ENCODE peak calls at places on chromosomes 11 and 22, in ten cellular contexts. One of them, this sample, is unnamed.

GRCh38 chr11:61972796-61973602 is 5.6 kb upstream of the FTH1 start:
- DNase-seq in A549: peak; percentile 79
- DNase-seq in lower leg skin: no peak
- DNase-seq in HCT116: no peak
- DNase-seq in stomach: no peak
- DNase-seq in tibial nerve: no peak
- DNase-seq in GM12878: no peak
- DNase-seq in body of pancreas: peak; percentile 72
- DNase-seq in K562: no peak
- DNase-seq in ovary: peak; percentile 47
- DNase-seq in this sample: no peak

GRCh38 chr11:86592659-86593451 is 79.6 kb downstream of the ME3 start:
- DNase-seq in body of pancreas: peak; percentile 89
- DNase-seq in lower leg skin: peak; percentile 64
- DNase-seq in K562: peak; percentile 82
- DNase-seq in A549: peak; percentile 97
- DNase-seq in tibial nerve: peak; percentile 68
- DNase-seq in ovary: no peak
- DNase-seq in HCT116: peak; percentile 87
- DNase-seq in GM12878: peak; percentile 96
- DNase-seq in stomach: peak; percentile 75
- DNase-seq in this sample: peak; percentile 84

GRCh38 chr11:27356624-27357222 is 6.3 kb downstream of the CCDC34 start:
- DNase-seq in ovary: no peak
- DNase-seq in stomach: no peak
- DNase-seq in HCT116: no peak
- DNase-seq in body of pancreas: no peak
- DNase-seq in A549: no peak
- DNase-seq in K562: no peak
- DNase-seq in GM12878: no peak
- DNase-seq in tibial nerve: no peak
- DNase-seq in lower leg skin: no peak
- DNase-seq in this sample: no peak

GRCh38 chr11:118295199-118295598 is 9.3 kb upstream of the CD3E start:
- DNase-seq in body of pancreas: no peak
- DNase-seq in lower leg skin: no peak
- DNase-seq in ovary: no peak
- DNase-seq in HCT116: no peak
- DNase-seq in GM12878: no peak
- DNase-seq in tibial nerve: no peak
- DNase-seq in A549: no peak
- DNase-seq in stomach: no peak
- DNase-seq in K562: no peak
- DNase-seq in this sample: no peak

GRCh38 chr11:123085497-123085896 is 23.6 kb upstream of the HSPA8 start:
- DNase-seq in body of pancreas: no peak
- DNase-seq in A549: no peak
- DNase-seq in HCT116: no peak
- DNase-seq in tibial nerve: no peak
- DNase-seq in ovary: no peak
- DNase-seq in lower leg skin: no peak
- DNase-seq in stomach: no peak
- DNase-seq in GM12878: no peak
- DNase-seq in K562: no peak
- DNase-seq in this sample: peak; percentile 42

GRCh38 chr11:27329867-27330632 is 33.0 kb downstream of the CCDC34 start:
- DNase-seq in stomach: no peak
- DNase-seq in lower leg skin: no peak
- DNase-seq in ovary: no peak
- DNase-seq in body of pancreas: no peak
- DNase-seq in GM12878: no peak
- DNase-seq in A549: no peak
- DNase-seq in K562: no peak
- DNase-seq in HCT116: no peak
- DNase-seq in tibial nerve: no peak
- DNase-seq in this sample: no peak

GRCh38 chr11:77515063-77515462 is 41.2 kb upstream of the PAK1 start:
- DNase-seq in ovary: no peak
- DNase-seq in K562: no peak
- DNase-seq in stomach: no peak
- DNase-seq in tibial nerve: no peak
- DNase-seq in GM12878: no peak
- DNase-seq in body of pancreas: no peak
- DNase-seq in HCT116: no peak
- DNase-seq in A549: no peak
- DNase-seq in lower leg skin: no peak
- DNase-seq in this sample: no peak

GRCh38 chr11:129750343-129751292 is 65.0 kb upstream of the TMEM45B start:
- DNase-seq in tibial nerve: peak; percentile 42
- DNase-seq in ovary: peak; percentile 86
- DNase-seq in body of pancreas: peak; percentile 78
- DNase-seq in lower leg skin: peak; percentile 26
- DNase-seq in A549: peak; percentile 79
- DNase-seq in stomach: peak; percentile 84
- DNase-seq in GM12878: no peak
- DNase-seq in HCT116: peak; percentile 74
- DNase-seq in K562: peak; percentile 84
- DNase-seq in this sample: peak; percentile 83

GRCh38 chr11:81207421-81208054 is 1526.1 kb downstream of the FAM181B start:
- DNase-seq in K562: no peak
- DNase-seq in stomach: no peak
- DNase-seq in GM12878: no peak
- DNase-seq in lower leg skin: no peak
- DNase-seq in ovary: no peak
- DNase-seq in A549: no peak
- DNase-seq in tibial nerve: no peak
- DNase-seq in HCT116: no peak
- DNase-seq in body of pancreas: no peak
- DNase-seq in this sample: no peak

GRCh38 chr11:24043842-24044241 is 453.0 kb upstream of the LUZP2 start:
- DNase-seq in stomach: no peak
- DNase-seq in ovary: no peak
- DNase-seq in A549: no peak
- DNase-seq in K562: no peak
- DNase-seq in GM12878: no peak
- DNase-seq in HCT116: no peak
- DNase-seq in tibial nerve: no peak
- DNase-seq in lower leg skin: no peak
- DNase-seq in body of pancreas: no peak
- DNase-seq in this sample: no peak

GRCh38 chr22:28582806-28583205 is 96.8 kb downstream of the TTC28 start:
- DNase-seq in tibial nerve: no peak
- DNase-seq in K562: no peak
- DNase-seq in body of pancreas: no peak
- DNase-seq in ovary: no peak
- DNase-seq in lower leg skin: no peak
- DNase-seq in HCT116: no peak
- DNase-seq in A549: no peak
- DNase-seq in stomach: no peak
- DNase-seq in GM12878: no peak
- DNase-seq in this sample: no peak

GRCh38 chr11:86608251-86608799 is 64.1 kb downstream of the ME3 start:
- DNase-seq in GM12878: peak; percentile 21
- DNase-seq in K562: peak; percentile 62
- DNase-seq in stomach: peak; percentile 73
- DNase-seq in lower leg skin: peak; percentile 64
- DNase-seq in ovary: peak; percentile 85
- DNase-seq in HCT116: peak; percentile 67
- DNase-seq in A549: peak; percentile 84
- DNase-seq in tibial nerve: peak; percentile 77
- DNase-seq in body of pancreas: peak; percentile 68
- DNase-seq in this sample: peak; percentile 66

GRCh38 chr11:97856666-97857065 is 1164.1 kb upstream of the CNTN5 start:
- DNase-seq in lower leg skin: no peak
- DNase-seq in stomach: no peak
- DNase-seq in tibial nerve: no peak
- DNase-seq in HCT116: no peak
- DNase-seq in GM12878: no peak
- DNase-seq in K562: no peak
- DNase-seq in body of pancreas: no peak
- DNase-seq in A549: no peak
- DNase-seq in ovary: no peak
- DNase-seq in this sample: no peak

GRCh38 chr22:19844423-19845368 is 10.0 kb downstream of the GNB1L start:
- DNase-seq in stomach: peak; percentile 57
- DNase-seq in tibial nerve: no peak
- DNase-seq in HCT116: no peak
- DNase-seq in GM12878: no peak
- DNase-seq in body of pancreas: peak; percentile 57
- DNase-seq in ovary: no peak
- DNase-seq in lower leg skin: peak; percentile 60
- DNase-seq in K562: no peak
- DNase-seq in A549: no peak
- DNase-seq in this sample: no peak

DNA sequence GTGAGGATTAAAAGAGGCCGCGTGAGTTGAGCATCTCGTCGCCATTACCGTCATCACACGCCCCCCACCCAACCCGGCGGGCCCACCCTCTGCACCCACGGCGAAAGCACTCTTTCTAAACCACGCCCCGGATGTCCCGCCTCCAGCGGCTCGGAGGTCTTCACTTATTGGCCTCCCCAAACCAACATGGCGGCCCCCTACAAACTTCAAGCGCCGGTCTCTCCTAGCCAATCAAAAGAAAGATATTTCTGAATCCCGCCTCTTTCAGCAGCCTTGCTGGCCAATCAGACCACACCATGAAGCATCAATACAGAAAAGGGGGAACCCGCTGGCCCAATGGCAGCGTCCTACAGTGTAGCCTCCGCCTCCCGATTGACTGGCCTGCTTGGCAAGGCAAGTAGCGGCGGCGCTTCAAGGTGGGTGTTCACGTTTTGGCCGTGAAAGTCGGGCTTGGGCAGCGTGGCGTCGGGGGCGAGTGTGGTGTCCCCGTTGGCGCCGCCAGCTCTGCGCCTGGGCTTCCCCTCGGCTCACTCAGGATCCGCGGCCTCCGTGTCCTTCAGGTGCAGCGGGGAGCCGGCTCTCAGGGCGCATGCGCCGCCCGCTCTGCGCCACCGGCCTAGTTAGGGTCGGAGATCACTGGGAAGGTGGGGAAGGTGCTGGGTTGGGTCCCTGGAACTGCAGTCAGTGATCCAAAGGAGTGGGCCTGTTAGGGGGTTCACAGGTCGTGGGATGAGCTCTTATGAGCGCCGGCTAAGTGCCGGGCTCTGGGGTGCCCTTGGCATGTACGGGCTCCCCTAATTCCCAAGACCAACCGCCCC is at the start of gene NDUFS8:
- DNase-seq in lower leg skin: peak; percentile 98
- DNase-seq in ovary: peak; percentile 97
- DNase-seq in A549: peak; percentile 99
- DNase-seq in stomach: peak; percentile 95
- DNase-seq in GM12878: peak; percentile 97
- DNase-seq in tibial nerve: peak; percentile 98
- DNase-seq in K562: peak; percentile 99
- DNase-seq in body of pancreas: peak; percentile 98
- DNase-seq in HCT116: peak; percentile 99
- DNase-seq in this sample: peak; percentile 99
- TF ChIP-seq POLR2A in lower leg skin: no peak
- TF ChIP-seq POLR2A in ovary: peak; percentile 46
- TF ChIP-seq POLR2A in A549: peak; percentile 64
- TF ChIP-seq POLR2A in stomach: no peak
- TF ChIP-seq POLR2A in GM12878: peak; percentile 92
- TF ChIP-seq POLR2A in tibial nerve: no peak
- TF ChIP-seq POLR2A in K562: peak; percentile 92
- TF ChIP-seq POLR2A in body of pancreas: no peak
- TF ChIP-seq POLR2A in HCT116: peak; percentile 71
- TF ChIP-seq POLR2A in this sample: peak; percentile 84

GRCh38 chr22:38755155-38755910 is 465 bp downstream of the SUN2 start:
- DNase-seq in HCT116: no peak
- DNase-seq in A549: peak; percentile 73
- DNase-seq in K562: peak; percentile 84
- DNase-seq in ovary: peak; percentile 90
- DNase-seq in stomach: peak; percentile 97
- DNase-seq in tibial nerve: peak; percentile 85
- DNase-seq in lower leg skin: peak; percentile 86
- DNase-seq in GM12878: no peak
- DNase-seq in body of pancreas: peak; percentile 97
- DNase-seq in this sample: peak; percentile 88
- TF ChIP-seq POLR2A in HCT116: no peak
- TF ChIP-seq POLR2A in A549: peak; percentile 4
- TF ChIP-seq POLR2A in K562: no peak
- TF ChIP-seq POLR2A in ovary: no peak
- TF ChIP-seq POLR2A in stomach: no peak
- TF ChIP-seq POLR2A in tibial nerve: peak; percentile 9
- TF ChIP-seq POLR2A in lower leg skin: no peak
- TF ChIP-seq POLR2A in GM12878: no peak
- TF ChIP-seq POLR2A in body of pancreas: peak; percentile 88
- TF ChIP-seq POLR2A in this sample: no peak

GRCh38 chr11:117020287-117020686 is 77.9 kb downstream of the SIK3 start:
- DNase-seq in stomach: no peak
- DNase-seq in K562: peak; percentile 34
- DNase-seq in ovary: no peak
- DNase-seq in lower leg skin: no peak
- DNase-seq in tibial nerve: no peak
- DNase-seq in GM12878: peak; percentile 51
- DNase-seq in A549: no peak
- DNase-seq in body of pancreas: no peak
- DNase-seq in HCT116: no peak
- DNase-seq in this sample: peak; percentile 42

GRCh38 chr11:117022526-117022925 is 75.7 kb downstream of the SIK3 start:
- DNase-seq in K562: no peak
- DNase-seq in ovary: no peak
- DNase-seq in HCT116: no peak
- DNase-seq in GM12878: peak; percentile 72
- DNase-seq in tibial nerve: no peak
- DNase-seq in body of pancreas: no peak
- DNase-seq in stomach: no peak
- DNase-seq in A549: no peak
- DNase-seq in lower leg skin: no peak
- DNase-seq in this sample: no peak

GRCh38 chr11:117019871-117020270 is 78.4 kb downstream of the SIK3 start:
- DNase-seq in body of pancreas: no peak
- DNase-seq in K562: peak; percentile 30
- DNase-seq in HCT116: no peak
- DNase-seq in tibial nerve: no peak
- DNase-seq in GM12878: no peak
- DNase-seq in A549: no peak
- DNase-seq in stomach: no peak
- DNase-seq in ovary: no peak
- DNase-seq in lower leg skin: no peak
- DNase-seq in this sample: peak; percentile 42

GRCh38 chr11:117023178-117023577 is 75.0 kb downstream of the SIK3 start:
- DNase-seq in A549: no peak
- DNase-seq in K562: no peak
- DNase-seq in stomach: no peak
- DNase-seq in lower leg skin: no peak
- DNase-seq in ovary: no peak
- DNase-seq in body of pancreas: no peak
- DNase-seq in tibial nerve: no peak
- DNase-seq in GM12878: no peak
- DNase-seq in HCT116: no peak
- DNase-seq in this sample: no peak

GRCh38 chr11:117020873-117021564 is 77.2 kb downstream of the SIK3 start:
- DNase-seq in body of pancreas: peak; percentile 40
- DNase-seq in ovary: no peak
- DNase-seq in K562: peak; percentile 29
- DNase-seq in stomach: no peak
- DNase-seq in lower leg skin: no peak
- DNase-seq in tibial nerve: no peak
- DNase-seq in GM12878: no peak
- DNase-seq in A549: no peak
- DNase-seq in HCT116: no peak
- DNase-seq in this sample: no peak
- TF ChIP-seq POLR2A in body of pancreas: no peak
- TF ChIP-seq POLR2A in ovary: no peak
- TF ChIP-seq POLR2A in K562: no peak
- TF ChIP-seq POLR2A in stomach: no peak
- TF ChIP-seq POLR2A in lower leg skin: no peak
- TF ChIP-seq POLR2A in tibial nerve: no peak
- TF ChIP-seq POLR2A in GM12878: no peak
- TF ChIP-seq POLR2A in A549: no peak
- TF ChIP-seq POLR2A in HCT116: no peak
- TF ChIP-seq POLR2A in this sample: no peak

GRCh38 chr22:42688241-42688913 is 32.3 kb downstream of the A4GALT start:
- DNase-seq in A549: peak; percentile 65
- DNase-seq in K562: peak; percentile 45
- DNase-seq in lower leg skin: peak; percentile 89
- DNase-seq in GM12878: no peak
- DNase-seq in tibial nerve: peak; percentile 91
- DNase-seq in ovary: peak; percentile 86
- DNase-seq in stomach: peak; percentile 85
- DNase-seq in HCT116: no peak
- DNase-seq in body of pancreas: peak; percentile 90
- DNase-seq in this sample: no peak
- TF ChIP-seq POLR2A in A549: no peak
- TF ChIP-seq POLR2A in K562: no peak
- TF ChIP-seq POLR2A in lower leg skin: no peak
- TF ChIP-seq POLR2A in GM12878: no peak
- TF ChIP-seq POLR2A in tibial nerve: no peak
- TF ChIP-seq POLR2A in ovary: peak; percentile 47
- TF ChIP-seq POLR2A in stomach: peak; percentile 7
- TF ChIP-seq POLR2A in HCT116: no peak
- TF ChIP-seq POLR2A in body of pancreas: no peak
- TF ChIP-seq POLR2A in this sample: no peak